ENCODE peak calls at places on chromosomes 2 and 18, in four cellular contexts. V is M059J; G is ELR; D is stimulated activated CD4-positive, alpha-beta T cell treated with anti-CD3 and anti-CD28 coated beads, Interleukin-2, amount 100 ng/mL, for 48 hours. B is an unnamed sample.

GRCh38 chr2:24315669-24316068 is 44.7 kb downstream of the ITSN2 start:
- DNase-seq in V (no peak), G (no peak), D (peak), B (no peak)

GRCh38 chr2:97011977-97012569 is 25.7 kb upstream of the FAM178B start:
- DNase-seq in V (peak), G (peak), D (no peak), B (no peak)

GRCh38 chr2:141362311-141362710 is 768.5 kb downstream of the LRP1B start:
- DNase-seq in V (no peak), G (no peak), D (no peak), B (no peak)

GRCh38 chr2:98923244-98923940 is 12.6 kb downstream of the CRACDL start:
- DNase-seq in V (no peak), G (no peak), D (no peak), B (no peak)

GRCh38 chr2:197871780-197872456 is 67.5 kb downstream of the PLCL1 start:
- DNase-seq in V (no peak), G (no peak), D (no peak), B (no peak)

GRCh38 chr2:72148391-72148974 is 821 bp upstream of the CYP26B1 start:
- DNase-seq in V (peak), G (no peak), D (no peak), B (peak)

GRCh38 chr2:2859732-2860131 is 517.9 kb downstream of the EIPR1 start:
- DNase-seq in V (no peak), G (no peak), D (no peak), B (no peak)

GRCh38 chr2:41775381-41776025 is 272.3 kb upstream of the PKDCC start:
- DNase-seq in V (no peak), G (no peak), D (no peak), B (no peak)

GRCh38 chr2:240149943-240150784 is 9.7 kb upstream of the OTOS start:
- DNase-seq in V (no peak), G (peak), D (peak), B (peak)

GRCh38 chr18:23740105-23740830 is 51.0 kb downstream of the LAMA3 start:
- DNase-seq in V (peak), G (peak), D (no peak), B (no peak)

GRCh38 chr2:134843968-134844367 is 5.6 kb downstream of the ACMSD start:
- DNase-seq in V (no peak), G (no peak), D (no peak), B (no peak)

GRCh38 chr2:45709137-45709536 is 57.7 kb downstream of the PRKCE start:
- DNase-seq in V (no peak), G (no peak), D (no peak), B (no peak)

GRCh38 chr2:43391877-43392214 is 165.4 kb upstream of the ZFP36L2 start:
- DNase-seq in V (peak), G (peak), D (no peak), B (no peak)